ENCODE peak calls at places on chromosomes 6 and 20, in ten cellular contexts. V is fibroblast of lung, T is heart left ventricle, S is neural progenitor cell, P is cardiac muscle cell, K is AG10803, D is psoas muscle, Z is iPS DF 6.9, X is pancreas, U is small intestine. N is an unnamed sample.

GRCh38 chr20:46246527-46246926 is 61.8 kb downstream of the CDH22 start:
- DNase-seq in P (no peak), T (no peak), S (no peak), Z (no peak), U (no peak), D (no peak), K (no peak), V (no peak), X (no peak), N (peak)

GRCh38 chr6:119985952-119986736 is 636.6 kb upstream of the MAN1A1 start:
- DNase-seq in D (no peak), S (no peak), X (no peak), P (no peak), V (no peak), K (no peak), Z (no peak), T (no peak), U (no peak), N (no peak)

GRCh38 chr6:129709451-129709908 is 497 bp downstream of the ARHGAP18 start:
- DNase-seq in U (peak), Z (no peak), K (peak), V (peak), S (no peak), P (peak), T (no peak), X (no peak), D (no peak), N (no peak)

GRCh38 chr20:48476854-48477253 is 350.9 kb downstream of the PREX1 start:
- DNase-seq in X (no peak), Z (no peak), T (no peak), K (no peak), V (no peak), S (no peak), P (no peak), U (peak), D (no peak), N (no peak)

GRCh38 chr20:46998497-46999190 is 104.0 kb downstream of the EYA2 start:
- DNase-seq in X (no peak), V (no peak), T (no peak), K (no peak), D (no peak), Z (no peak), U (no peak), P (no peak), S (no peak), N (peak)

GRCh38 chr6:151524059-151524458 is 30.2 kb downstream of the CCDC170 start:
- DNase-seq in V (peak), X (no peak), S (no peak), K (no peak), U (no peak), Z (no peak), D (no peak), T (no peak), P (no peak), N (no peak)

GRCh38 chr20:53328956-53329355 is 264.7 kb downstream of the ZNF217 start:
- DNase-seq in U (no peak), X (no peak), K (peak), T (no peak), D (no peak), Z (no peak), V (no peak), S (no peak), P (no peak), N (no peak)

GRCh38 chr20:38697306-38697705 is 27.0 kb upstream of the SLC32A1 start:
- DNase-seq in U (no peak), V (no peak), X (no peak), P (no peak), Z (no peak), K (no peak), T (no peak), D (no peak), S (no peak), N (no peak)

GRCh38 chr6:6591778-6592388 is 3.4 kb downstream of the LY86 start:
- DNase-seq in X (no peak), Z (no peak), K (no peak), S (no peak), P (no peak), U (no peak), D (no peak), V (no peak), T (no peak), N (no peak)

GRCh38 chr6:6592836-6593235 is 4.3 kb downstream of the LY86 start:
- DNase-seq in P (no peak), Z (no peak), V (no peak), D (no peak), X (no peak), K (no peak), U (no peak), T (no peak), S (no peak), N (no peak)

GRCh38 chr6:6588064-6588923 is at the start of gene LY86:
- DNase-seq in V (no peak), U (no peak), K (peak), P (peak), T (no peak), S (no peak), D (no peak), X (no peak), Z (no peak), N (no peak)

GRCh38 chr6:6588924-6589696 is 590 bp downstream of the LY86 start:
- DNase-seq in P (no peak), T (no peak), D (no peak), Z (no peak), K (no peak), X (no peak), V (no peak), S (no peak), U (no peak), N (no peak)

DNA sequence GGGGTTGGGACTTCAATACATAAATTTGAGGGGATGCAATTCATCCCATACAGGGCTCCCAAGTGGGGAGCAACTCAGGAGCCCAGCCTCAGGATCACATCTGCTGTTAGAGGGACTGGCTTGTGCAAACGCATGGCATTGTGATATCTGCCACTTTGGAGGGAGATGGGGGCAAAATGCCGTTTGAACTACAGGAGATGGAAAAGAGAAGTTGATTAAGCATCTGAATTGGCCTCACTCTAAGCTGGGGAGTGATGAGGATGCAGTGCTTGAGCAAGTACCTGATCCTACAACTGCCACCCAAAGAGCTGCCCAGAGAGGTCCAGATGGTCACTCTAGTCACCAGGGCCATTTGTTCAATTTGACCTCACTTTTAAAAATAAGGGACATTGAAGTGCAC is 2.0 kb downstream of the LY86 start:
- DNase-seq in P (no peak), T (no peak), U (no peak), S (no peak), K (no peak), X (no peak), V (no peak), D (no peak), Z (no peak), N (no peak)
- H3K4me3 ChIP-seq in P (no peak), T (no peak), U (no peak), S (no peak), K (no peak), X (no peak), V (no peak), D (no peak), Z (no peak), N (no peak)

GRCh38 chr6:163418273-163419029 is 3.9 kb downstream of the QKI start:
- DNase-seq in Z (no peak), K (peak), T (no peak), U (no peak), P (no peak), S (no peak), X (no peak), V (no peak), D (no peak), N (no peak)

GRCh38 chr6:163417595-163417994 is 3.1 kb downstream of the QKI start:
- DNase-seq in V (no peak), X (no peak), T (no peak), Z (no peak), U (no peak), S (no peak), P (no peak), K (no peak), D (no peak), N (no peak)

GRCh38 chr6:163422574-163422973 is 8.1 kb downstream of the QKI start:
- DNase-seq in U (no peak), T (no peak), P (no peak), Z (no peak), X (no peak), V (no peak), D (no peak), K (no peak), S (peak), N (no peak)

GRCh38 chr6:163419413-163420314 is 5.1 kb downstream of the QKI start:
- DNase-seq in Z (no peak), V (peak), S (no peak), T (no peak), K (peak), X (no peak), U (no peak), P (peak), D (no peak), N (no peak)

DNA sequence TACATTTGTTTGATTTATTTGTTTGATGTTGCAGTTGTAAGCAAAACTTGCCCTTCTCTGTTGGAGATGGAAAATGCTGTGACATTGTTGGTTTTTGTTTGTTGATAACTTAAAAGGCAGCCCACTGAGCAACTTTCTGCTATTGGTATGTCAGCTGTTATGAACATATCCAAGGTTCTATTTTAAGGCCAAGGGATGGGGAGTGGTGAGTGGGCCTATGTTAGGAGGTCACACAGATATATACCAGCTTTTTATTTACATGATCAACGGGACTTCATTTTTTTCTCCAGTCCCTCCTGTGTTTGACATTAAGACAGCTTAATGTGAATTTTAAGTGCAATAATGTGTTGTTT is 5.8 kb downstream of the QKI start:
- DNase-seq in U (no peak), K (no peak), S (no peak), P (no peak), X (no peak), V (peak), T (no peak), Z (no peak), D (no peak), N (no peak)
- H3K4me3 ChIP-seq in U (no peak), K (peak), S (peak), P (peak), X (no peak), V (peak), T (no peak), Z (no peak), D (peak), N (no peak)

GRCh38 chr6:10416863-10417641 is 2.2 kb upstream of the TFAP2A start:
- DNase-seq in T (peak), D (no peak), S (peak), V (no peak), P (no peak), K (no peak), U (no peak), X (no peak), Z (no peak), N (peak)

GRCh38 chr6:10418361-10418861 is 3.5 kb upstream of the TFAP2A start:
- DNase-seq in D (no peak), U (no peak), V (no peak), Z (no peak), X (no peak), K (no peak), S (no peak), T (no peak), P (no peak), N (no peak)

GRCh38 chr6:10418862-10419748 is 4.2 kb upstream of the TFAP2A start:
- DNase-seq in U (no peak), K (no peak), P (no peak), X (no peak), T (no peak), V (peak), S (peak), D (no peak), Z (no peak), N (peak)

GRCh38 chr6:10416516-10416862 is 1.6 kb upstream of the TFAP2A start:
- DNase-seq in U (no peak), X (no peak), V (no peak), Z (no peak), P (no peak), S (no peak), D (no peak), T (no peak), K (no peak), N (no peak)

GRCh38 chr6:10417681-10418104 is 2.8 kb upstream of the TFAP2A start:
- DNase-seq in T (no peak), V (no peak), K (no peak), S (peak), U (no peak), X (no peak), P (no peak), D (no peak), Z (no peak), N (peak)
- H3K4me3 ChIP-seq in T (no peak), V (no peak), K (no peak), S (peak), U (no peak), X (no peak), P (no peak), D (no peak), Z (no peak), N (peak)

GRCh38 chr6:110877569-110877968 is 3.0 kb downstream of the AMD1 start:
- DNase-seq in Z (no peak), S (no peak), D (no peak), U (no peak), V (no peak), K (no peak), P (no peak), X (no peak), T (no peak), N (no peak)
- H3K4me3 ChIP-seq in Z (peak), S (peak), D (peak), U (no peak), V (peak), K (no peak), P (peak), X (peak), T (no peak), N (peak)

GRCh38 chr20:1001116-1001515 is 995 bp downstream of the RSPO4 start:
- DNase-seq in P (no peak), K (no peak), Z (no peak), V (no peak), D (no peak), T (no peak), U (no peak), X (no peak), S (no peak), N (no peak)
- H3K4me3 ChIP-seq in P (no peak), K (no peak), Z (no peak), V (no peak), D (no peak), T (no peak), U (no peak), X (no peak), S (no peak), N (peak)

GRCh38 chr6:154138806-154139205 is 99.8 kb downstream of the OPRM1 start:
- DNase-seq in D (no peak), K (no peak), S (no peak), X (no peak), T (no peak), Z (no peak), P (no peak), U (no peak), V (no peak), N (no peak)
- H3K4me3 ChIP-seq in D (no peak), K (no peak), S (no peak), X (no peak), T (no peak), Z (no peak), P (no peak), U (no peak), V (no peak), N (no peak)

N was measured in H7.